ENCODE peak calls at places on chromosomes 11 and 22, in ten cellular contexts. F is HS-5; H is OCI-LY7; Z is stimulated activated CD4-positive, alpha-beta T cell treated with anti-CD3 and anti-CD28 coated beads, Interleukin-2, amount 100 ng/mL, for 48 hours; N is left lobe of liver; W is SJSA1; G is brain microvascular endothelial cell; E is amygdala; R is sciatic nerve; Q is ELR. V is an unnamed sample.

GRCh38 chr11:27795955-27796861 is 96.0 kb upstream of the BDNF start:
- DNase-seq in F (no peak), H (no peak), Z (no peak), N (no peak), W (peak), G (no peak), E (no peak), R (no peak), Q (no peak), V (no peak)

GRCh38 chr11:20260307-20260706 is 100.0 kb upstream of the DBX1 start:
- DNase-seq in F (no peak), H (no peak), Z (no peak), N (no peak), W (no peak), G (no peak), E (no peak), R (no peak), Q (no peak), V (no peak)

GRCh38 chr11:42200311-42200710 is 740.9 kb upstream of the LRRC4C start:
- DNase-seq in F (no peak), H (no peak), Z (no peak), N (no peak), W (no peak), G (no peak), E (no peak), R (no peak), Q (no peak), V (no peak)

GRCh38 chr11:13118194-13118593 is 109.1 kb downstream of the RASSF10 start:
- DNase-seq in F (peak), H (no peak), Z (no peak), N (no peak), W (peak), G (peak), E (no peak), R (no peak), Q (peak), V (no peak)

GRCh38 chr11:93166194-93166593 is 31.6 kb downstream of the SLC36A4 start:
- DNase-seq in F (no peak), H (no peak), Z (no peak), N (no peak), W (no peak), G (no peak), E (no peak), R (no peak), Q (no peak), V (no peak)

GRCh38 chr11:132895340-132895739 is 637.0 kb downstream of the OPCML start:
- DNase-seq in F (no peak), H (no peak), Z (no peak), N (no peak), W (no peak), G (peak), E (no peak), R (no peak), Q (no peak), V (no peak)

GRCh38 chr11:126591966-126592489 is 236.5 kb downstream of the ST3GAL4 start:
- DNase-seq in F (no peak), H (no peak), Z (no peak), N (no peak), W (no peak), G (no peak), E (no peak), R (no peak), Q (no peak), V (no peak)

GRCh38 chr11:74159642-74160041 is 11.2 kb downstream of the C2CD3 start:
- DNase-seq in F (no peak), H (no peak), Z (no peak), N (no peak), W (no peak), G (no peak), E (no peak), R (no peak), Q (peak), V (no peak)

GRCh38 chr22:44682556-44683168 is 19.3 kb upstream of the PRR5 start:
- DNase-seq in F (no peak), H (no peak), Z (no peak), N (no peak), W (no peak), G (no peak), E (no peak), R (no peak), Q (no peak), V (no peak)

GRCh38 chr11:109978895-109979294 is 114.3 kb upstream of the ZC3H12C start:
- DNase-seq in F (no peak), H (no peak), Z (no peak), N (no peak), W (no peak), G (no peak), E (no peak), R (no peak), Q (no peak), V (no peak)

GRCh38 chr22:33575041-33575440 is 345.2 kb downstream of the LARGE1 start:
- DNase-seq in F (no peak), H (no peak), Z (no peak), N (no peak), W (no peak), G (no peak), E (no peak), R (no peak), Q (no peak), V (no peak)

GRCh38 chr11:16028406-16028805 is 327.9 kb downstream of the SOX6 start:
- DNase-seq in F (no peak), H (no peak), Z (no peak), N (no peak), W (peak), G (peak), E (no peak), R (no peak), Q (no peak), V (no peak)

GRCh38 chr22:46079093-46079860 is 71.0 kb upstream of the PPARA start:
- DNase-seq in F (no peak), H (no peak), Z (no peak), N (peak), W (peak), G (no peak), E (no peak), R (peak), Q (peak), V (peak)

GRCh38 chr11:10807629-10808552 is 835 bp downstream of the EIF4G2 start:
- DNase-seq in F (no peak), H (peak), Z (peak), N (peak), W (peak), G (peak), E (peak), R (peak), Q (peak), V (peak)

GRCh38 chr11:2320591-2321310 is 18.9 kb downstream of the TSPAN32 start:
- DNase-seq in F (no peak), H (no peak), Z (no peak), N (peak), W (no peak), G (no peak), E (no peak), R (no peak), Q (no peak), V (no peak)

GRCh38 chr11:9596926-9597325 is 23.5 kb downstream of the WEE1 start:
- DNase-seq in F (no peak), H (peak), Z (no peak), N (no peak), W (no peak), G (no peak), E (no peak), R (no peak), Q (no peak), V (no peak)

GRCh38 chr11:128859563-128860441 is 7.3 kb downstream of the KCNJ1 start:
- DNase-seq in F (no peak), H (peak), Z (peak), N (peak), W (no peak), G (peak), E (no peak), R (peak), Q (peak), V (peak)

GRCh38 chr22:23306438-23306921 is 126.2 kb downstream of the BCR start:
- DNase-seq in F (no peak), H (no peak), Z (no peak), N (peak), W (no peak), G (peak), E (no peak), R (no peak), Q (peak), V (peak)

GRCh38 chr11:96199563-96200025 is 143.4 kb downstream of the MAML2 start:
- DNase-seq in F (no peak), H (no peak), Z (no peak), N (no peak), W (peak), G (peak), E (no peak), R (no peak), Q (no peak), V (no peak)

GRCh38 chr11:62508336-62509058 is 38.1 kb downstream of the AHNAK start:
- DNase-seq in F (no peak), H (peak), Z (no peak), N (peak), W (peak), G (peak), E (peak), R (peak), Q (peak), V (peak)

V was measured in lower lobe of right lung.